ENCODE peak calls at places on chromosomes 13 and 19, in nine cellular contexts. One of them, this sample, is unnamed.

GRCh38 chr13:97205971-97206370 is 16.2 kb upstream of the MBNL2 start:
- DNase-seq in fibroblast of the aortic adventitia: peak
- DNase-seq in colonic mucosa: no peak
- DNase-seq in mucosa of descending colon: no peak
- DNase-seq in AG10803: no peak
- DNase-seq in fibroblast of villous mesenchyme: peak
- DNase-seq in GM23338: no peak
- DNase-seq in RWPE2: no peak
- DNase-seq in GM06990: no peak
- DNase-seq in this sample: peak

GRCh38 chr19:55189424-55189823 is 9.3 kb upstream of the SYT5 start:
- DNase-seq in fibroblast of the aortic adventitia: peak
- DNase-seq in colonic mucosa: no peak
- DNase-seq in mucosa of descending colon: no peak
- DNase-seq in AG10803: peak
- DNase-seq in fibroblast of villous mesenchyme: peak
- DNase-seq in GM23338: no peak
- DNase-seq in RWPE2: peak
- DNase-seq in GM06990: no peak
- DNase-seq in this sample: peak

GRCh38 chr19:10368101-10368803 is 12.1 kb downstream of the TYK2 start:
- DNase-seq in fibroblast of the aortic adventitia: no peak
- DNase-seq in colonic mucosa: no peak
- DNase-seq in mucosa of descending colon: no peak
- DNase-seq in AG10803: no peak
- DNase-seq in fibroblast of villous mesenchyme: no peak
- DNase-seq in GM23338: peak
- DNase-seq in RWPE2: no peak
- DNase-seq in GM06990: no peak
- DNase-seq in this sample: no peak

GRCh38 chr13:79989251-79989661 is 351.7 kb downstream of the SPRY2 start:
- DNase-seq in fibroblast of the aortic adventitia: peak
- DNase-seq in colonic mucosa: peak
- DNase-seq in mucosa of descending colon: peak
- DNase-seq in AG10803: peak
- DNase-seq in fibroblast of villous mesenchyme: peak
- DNase-seq in GM23338: no peak
- DNase-seq in RWPE2: no peak
- DNase-seq in GM06990: no peak
- DNase-seq in this sample: no peak

GRCh38 chr13:109616021-109616420 is 170.4 kb downstream of the IRS2 start:
- DNase-seq in fibroblast of the aortic adventitia: no peak
- DNase-seq in colonic mucosa: no peak
- DNase-seq in mucosa of descending colon: no peak
- DNase-seq in AG10803: no peak
- DNase-seq in fibroblast of villous mesenchyme: peak
- DNase-seq in GM23338: no peak
- DNase-seq in RWPE2: no peak
- DNase-seq in GM06990: no peak
- DNase-seq in this sample: no peak

GRCh38 chr19:40612831-40613668 is 11.9 kb downstream of the LTBP4 start:
- DNase-seq in fibroblast of the aortic adventitia: no peak
- DNase-seq in colonic mucosa: peak
- DNase-seq in mucosa of descending colon: peak
- DNase-seq in AG10803: no peak
- DNase-seq in fibroblast of villous mesenchyme: peak
- DNase-seq in GM23338: peak
- DNase-seq in RWPE2: peak
- DNase-seq in GM06990: no peak
- DNase-seq in this sample: no peak

GRCh38 chr13:48476674-48477073 is 56.2 kb downstream of the RCBTB2 start:
- DNase-seq in fibroblast of the aortic adventitia: no peak
- DNase-seq in colonic mucosa: no peak
- DNase-seq in mucosa of descending colon: no peak
- DNase-seq in AG10803: no peak
- DNase-seq in fibroblast of villous mesenchyme: no peak
- DNase-seq in GM23338: no peak
- DNase-seq in RWPE2: no peak
- DNase-seq in GM06990: no peak
- DNase-seq in this sample: no peak

GRCh38 chr19:51071006-51071405 is 6.1 kb upstream of the KLK13 start:
- DNase-seq in fibroblast of the aortic adventitia: no peak
- DNase-seq in colonic mucosa: no peak
- DNase-seq in mucosa of descending colon: no peak
- DNase-seq in AG10803: no peak
- DNase-seq in fibroblast of villous mesenchyme: no peak
- DNase-seq in GM23338: no peak
- DNase-seq in RWPE2: no peak
- DNase-seq in GM06990: no peak
- DNase-seq in this sample: no peak

GRCh38 chr19:10339977-10340376 is 553 bp upstream of the ICAM3 start:
- DNase-seq in fibroblast of the aortic adventitia: no peak
- DNase-seq in colonic mucosa: no peak
- DNase-seq in mucosa of descending colon: no peak
- DNase-seq in AG10803: no peak
- DNase-seq in fibroblast of villous mesenchyme: no peak
- DNase-seq in GM23338: no peak
- DNase-seq in RWPE2: no peak
- DNase-seq in GM06990: no peak
- DNase-seq in this sample: no peak

GRCh38 chr13:77952276-77952675 is 33.6 kb upstream of the EDNRB start:
- DNase-seq in fibroblast of the aortic adventitia: no peak
- DNase-seq in colonic mucosa: no peak
- DNase-seq in mucosa of descending colon: no peak
- DNase-seq in AG10803: no peak
- DNase-seq in fibroblast of villous mesenchyme: peak
- DNase-seq in GM23338: peak
- DNase-seq in RWPE2: no peak
- DNase-seq in GM06990: no peak
- DNase-seq in this sample: no peak

GRCh38 chr19:45079063-45079910 is at the start of gene GEMIN7:
- DNase-seq in fibroblast of the aortic adventitia: peak
- DNase-seq in colonic mucosa: peak
- DNase-seq in mucosa of descending colon: peak
- DNase-seq in AG10803: peak
- DNase-seq in fibroblast of villous mesenchyme: peak
- DNase-seq in GM23338: peak
- DNase-seq in RWPE2: no peak
- DNase-seq in GM06990: peak
- DNase-seq in this sample: peak

GRCh38 chr19:40908981-40909380 is 26.9 kb upstream of the CYP2A7 start:
- DNase-seq in fibroblast of the aortic adventitia: no peak
- DNase-seq in colonic mucosa: no peak
- DNase-seq in mucosa of descending colon: no peak
- DNase-seq in AG10803: no peak
- DNase-seq in fibroblast of villous mesenchyme: peak
- DNase-seq in GM23338: peak
- DNase-seq in RWPE2: no peak
- DNase-seq in GM06990: no peak
- DNase-seq in this sample: no peak

GRCh38 chr13:90872491-90873025 is 474.9 kb upstream of the MIR17HG start:
- DNase-seq in fibroblast of the aortic adventitia: no peak
- DNase-seq in colonic mucosa: no peak
- DNase-seq in mucosa of descending colon: no peak
- DNase-seq in AG10803: no peak
- DNase-seq in fibroblast of villous mesenchyme: no peak
- DNase-seq in GM23338: peak
- DNase-seq in RWPE2: no peak
- DNase-seq in GM06990: no peak
- DNase-seq in this sample: no peak

GRCh38 chr13:48431987-48432615 is 19.2 kb upstream of the LPAR6 start:
- DNase-seq in fibroblast of the aortic adventitia: peak
- DNase-seq in colonic mucosa: no peak
- DNase-seq in mucosa of descending colon: no peak
- DNase-seq in AG10803: peak
- DNase-seq in fibroblast of villous mesenchyme: peak
- DNase-seq in GM23338: no peak
- DNase-seq in RWPE2: no peak
- DNase-seq in GM06990: no peak
- DNase-seq in this sample: peak

GRCh38 chr13:19089315-19089714 is 92.3 kb downstream of the TUBA3C start:
- DNase-seq in fibroblast of the aortic adventitia: no peak
- DNase-seq in colonic mucosa: no peak
- DNase-seq in mucosa of descending colon: no peak
- DNase-seq in AG10803: no peak
- DNase-seq in fibroblast of villous mesenchyme: no peak
- DNase-seq in GM23338: no peak
- DNase-seq in RWPE2: no peak
- DNase-seq in GM06990: no peak
- DNase-seq in this sample: no peak

GRCh38 chr13:48258002-48258401 is 25.0 kb downstream of the ITM2B start:
- DNase-seq in fibroblast of the aortic adventitia: no peak
- DNase-seq in colonic mucosa: no peak
- DNase-seq in mucosa of descending colon: no peak
- DNase-seq in AG10803: no peak
- DNase-seq in fibroblast of villous mesenchyme: no peak
- DNase-seq in GM23338: no peak
- DNase-seq in RWPE2: no peak
- DNase-seq in GM06990: no peak
- DNase-seq in this sample: no peak

GRCh38 chr19:40280608-40281221 is 4.4 kb downstream of the AKT2 start:
- DNase-seq in fibroblast of the aortic adventitia: no peak
- DNase-seq in colonic mucosa: peak
- DNase-seq in mucosa of descending colon: peak
- DNase-seq in AG10803: no peak
- DNase-seq in fibroblast of villous mesenchyme: no peak
- DNase-seq in GM23338: peak
- DNase-seq in RWPE2: no peak
- DNase-seq in GM06990: no peak
- DNase-seq in this sample: no peak

GRCh38 chr13:38763446-38764381 is 76.8 kb downstream of the FREM2 start:
- DNase-seq in fibroblast of the aortic adventitia: peak
- DNase-seq in colonic mucosa: no peak
- DNase-seq in mucosa of descending colon: no peak
- DNase-seq in AG10803: peak
- DNase-seq in fibroblast of villous mesenchyme: peak
- DNase-seq in GM23338: peak
- DNase-seq in RWPE2: no peak
- DNase-seq in GM06990: no peak
- DNase-seq in this sample: peak

GRCh38 chr19:48210005-48210404 is 39.5 kb downstream of the ZSWIM9 start:
- DNase-seq in fibroblast of the aortic adventitia: no peak
- DNase-seq in colonic mucosa: no peak
- DNase-seq in mucosa of descending colon: no peak
- DNase-seq in AG10803: no peak
- DNase-seq in fibroblast of villous mesenchyme: no peak
- DNase-seq in GM23338: no peak
- DNase-seq in RWPE2: no peak
- DNase-seq in GM06990: no peak
- DNase-seq in this sample: no peak

GRCh38 chr19:47434088-47434487 is 14.8 kb upstream of the MEIS3 start:
- DNase-seq in fibroblast of the aortic adventitia: no peak
- DNase-seq in colonic mucosa: no peak
- DNase-seq in mucosa of descending colon: no peak
- DNase-seq in AG10803: no peak
- DNase-seq in fibroblast of villous mesenchyme: no peak
- DNase-seq in GM23338: no peak
- DNase-seq in RWPE2: no peak
- DNase-seq in GM06990: no peak
- DNase-seq in this sample: no peak

GRCh38 chr19:8611890-8612806 is 1.6 kb upstream of the ADAMTS10 start:
- DNase-seq in fibroblast of the aortic adventitia: peak
- DNase-seq in colonic mucosa: peak
- DNase-seq in mucosa of descending colon: peak
- DNase-seq in AG10803: peak
- DNase-seq in fibroblast of villous mesenchyme: peak
- DNase-seq in GM23338: peak
- DNase-seq in RWPE2: no peak
- DNase-seq in GM06990: no peak
- DNase-seq in this sample: peak

GRCh38 chr13:50990540-50991506 is 81.2 kb downstream of the RNASEH2B start:
- DNase-seq in fibroblast of the aortic adventitia: peak
- DNase-seq in colonic mucosa: no peak
- DNase-seq in mucosa of descending colon: no peak
- DNase-seq in AG10803: peak
- DNase-seq in fibroblast of villous mesenchyme: peak
- DNase-seq in GM23338: peak
- DNase-seq in RWPE2: no peak
- DNase-seq in GM06990: no peak
- DNase-seq in this sample: peak
- TF ChIP-seq CTCF in fibroblast of the aortic adventitia: no peak
- TF ChIP-seq CTCF in colonic mucosa: no peak
- TF ChIP-seq CTCF in mucosa of descending colon: no peak
- TF ChIP-seq CTCF in AG10803: no peak
- TF ChIP-seq CTCF in fibroblast of villous mesenchyme: no peak
- TF ChIP-seq CTCF in GM23338: no peak
- TF ChIP-seq CTCF in RWPE2: no peak
- TF ChIP-seq CTCF in GM06990: no peak
- TF ChIP-seq CTCF in this sample: no peak

GRCh38 chr19:4390017-4390861 is 10.1 kb downstream of the SH3GL1 start:
- DNase-seq in fibroblast of the aortic adventitia: peak
- DNase-seq in colonic mucosa: no peak
- DNase-seq in mucosa of descending colon: no peak
- DNase-seq in AG10803: peak
- DNase-seq in fibroblast of villous mesenchyme: peak
- DNase-seq in GM23338: peak
- DNase-seq in RWPE2: no peak
- DNase-seq in GM06990: no peak
- DNase-seq in this sample: peak
- H3K4me3 ChIP-seq in fibroblast of the aortic adventitia: peak
- H3K4me3 ChIP-seq in colonic mucosa: no peak
- H3K4me3 ChIP-seq in mucosa of descending colon: no peak
- H3K4me3 ChIP-seq in AG10803: peak
- H3K4me3 ChIP-seq in fibroblast of villous mesenchyme: peak
- H3K4me3 ChIP-seq in GM23338: peak
- H3K4me3 ChIP-seq in RWPE2: no peak
- H3K4me3 ChIP-seq in GM06990: no peak
- H3K4me3 ChIP-seq in this sample: peak

DNA sequence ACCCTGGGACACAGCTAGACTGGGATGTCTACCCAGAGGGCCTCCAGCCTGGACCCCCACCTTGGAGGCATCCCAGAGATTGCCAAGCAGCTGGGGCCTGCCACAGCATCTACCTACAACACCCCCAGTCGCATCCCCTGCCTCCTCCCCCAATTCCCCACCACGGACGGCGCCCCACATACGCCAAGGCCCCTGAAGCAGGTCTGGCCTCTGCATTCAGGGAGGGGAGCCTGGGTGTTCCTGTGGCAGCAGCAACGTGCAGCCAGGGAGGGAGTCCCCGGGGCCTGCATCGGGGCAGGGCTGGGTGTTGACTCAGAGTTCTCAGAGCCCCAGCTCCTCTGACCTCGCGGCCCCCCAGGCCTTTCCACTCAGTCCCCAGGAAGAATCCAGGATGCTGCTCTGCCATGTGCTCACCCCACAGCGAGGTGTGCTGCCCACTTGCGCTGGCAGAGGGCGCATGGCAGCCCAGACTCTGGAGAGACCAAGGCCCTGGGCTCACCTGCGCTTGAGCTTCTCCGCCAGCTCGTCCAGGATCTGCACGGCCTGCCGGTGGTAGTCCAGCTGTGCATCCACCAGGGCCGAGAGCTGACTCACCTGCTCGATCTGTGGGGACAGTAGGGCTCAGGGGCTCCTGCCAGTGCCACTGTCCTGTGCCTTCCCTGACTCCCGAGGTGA is 19.6 kb downstream of the MPND start:
- DNase-seq in fibroblast of the aortic adventitia: no peak
- DNase-seq in colonic mucosa: no peak
- DNase-seq in mucosa of descending colon: peak
- DNase-seq in AG10803: no peak
- DNase-seq in fibroblast of villous mesenchyme: no peak
- DNase-seq in GM23338: peak
- DNase-seq in RWPE2: peak
- DNase-seq in GM06990: peak
- DNase-seq in this sample: no peak
- TF ChIP-seq CTCF in fibroblast of the aortic adventitia: peak
- TF ChIP-seq CTCF in colonic mucosa: no peak
- TF ChIP-seq CTCF in mucosa of descending colon: no peak
- TF ChIP-seq CTCF in AG10803: no peak
- TF ChIP-seq CTCF in fibroblast of villous mesenchyme: peak
- TF ChIP-seq CTCF in GM23338: peak
- TF ChIP-seq CTCF in RWPE2: peak
- TF ChIP-seq CTCF in GM06990: no peak
- TF ChIP-seq CTCF in this sample: peak

GRCh38 chr19:1649706-1650626 is 2.4 kb downstream of the TCF3 start:
- DNase-seq in fibroblast of the aortic adventitia: peak
- DNase-seq in colonic mucosa: no peak
- DNase-seq in mucosa of descending colon: peak
- DNase-seq in AG10803: no peak
- DNase-seq in fibroblast of villous mesenchyme: no peak
- DNase-seq in GM23338: no peak
- DNase-seq in RWPE2: no peak
- DNase-seq in GM06990: no peak
- DNase-seq in this sample: no peak
- H3K4me3 ChIP-seq in fibroblast of the aortic adventitia: peak
- H3K4me3 ChIP-seq in colonic mucosa: no peak
- H3K4me3 ChIP-seq in mucosa of descending colon: no peak
- H3K4me3 ChIP-seq in AG10803: peak
- H3K4me3 ChIP-seq in fibroblast of villous mesenchyme: peak
- H3K4me3 ChIP-seq in GM23338: peak
- H3K4me3 ChIP-seq in RWPE2: no peak
- H3K4me3 ChIP-seq in GM06990: peak
- H3K4me3 ChIP-seq in this sample: peak

This sample was measured in cardiac fibroblast.